ENCODE peak calls at places on chromosomes 6 and 20, in ten cellular contexts. F, W, I, M, P, H, L, D, K and U are unnamed samples.

GRCh38 chr6:142846459-142846831 is 98.5 kb downstream of the HIVEP2 start:
- DNase-seq in F (no peak), W (no peak), I (no peak), M (no peak), P (peak), H (no peak), L (no peak), D (no peak), K (peak), U (no peak)

GRCh38 chr6:111771084-111771411 is 102.2 kb downstream of the FYN start:
- DNase-seq in F (no peak), W (no peak), I (no peak), M (no peak), P (no peak), H (no peak), L (no peak), D (no peak), K (no peak), U (no peak)

GRCh38 chr20:24942679-24943078 is 6.4 kb upstream of the CST7 start:
- DNase-seq in F (no peak), W (no peak), I (no peak), M (no peak), P (no peak), H (no peak), L (no peak), D (no peak), K (no peak), U (no peak)

GRCh38 chr6:23728707-23729106 is 397.3 kb upstream of the NRSN1 start:
- DNase-seq in F (no peak), W (no peak), I (no peak), M (no peak), P (no peak), H (no peak), L (no peak), D (no peak), K (no peak), U (no peak)

GRCh38 chr20:58995461-58996225 is 11.4 kb downstream of the CTSZ start:
- DNase-seq in F (no peak), W (no peak), I (no peak), M (no peak), P (no peak), H (no peak), L (no peak), D (no peak), K (no peak), U (no peak)

GRCh38 chr6:151482290-151482689 is 11.5 kb upstream of the CCDC170 start:
- DNase-seq in F (no peak), W (no peak), I (no peak), M (no peak), P (peak), H (no peak), L (no peak), D (no peak), K (peak), U (no peak)

GRCh38 chr20:31974975-31975481 is 7.1 kb downstream of the XKR7 start:
- DNase-seq in F (no peak), W (no peak), I (no peak), M (no peak), P (no peak), H (no peak), L (no peak), D (no peak), K (no peak), U (no peak)

GRCh38 chr6:149209879-149210278 is 107.6 kb upstream of the TAB2 start:
- DNase-seq in F (no peak), W (no peak), I (no peak), M (no peak), P (no peak), H (no peak), L (no peak), D (no peak), K (no peak), U (no peak)

GRCh38 chr20:44597516-44597915 is 15.1 kb downstream of the PKIG start:
- DNase-seq in F (no peak), W (no peak), I (no peak), M (no peak), P (no peak), H (no peak), L (no peak), D (no peak), K (no peak), U (no peak)

GRCh38 chr6:165987483-165988305 is 180.0 kb downstream of the TBXT start:
- DNase-seq in F (peak), W (no peak), I (no peak), M (peak), P (peak), H (no peak), L (no peak), D (peak), K (peak), U (no peak)

GRCh38 chr6:160221423-160221822 is 37.2 kb downstream of the SLC22A2 start:
- DNase-seq in F (no peak), W (no peak), I (no peak), M (no peak), P (no peak), H (no peak), L (no peak), D (no peak), K (peak), U (no peak)

GRCh38 chr6:136922680-136922996 is 537 bp downstream of the SLC35D3 start:
- DNase-seq in F (no peak), W (no peak), I (no peak), M (no peak), P (no peak), H (no peak), L (no peak), D (peak), K (no peak), U (no peak)

GRCh38 chr6:97095466-97095865 is 170.9 kb downstream of the KLHL32 start:
- DNase-seq in F (no peak), W (no peak), I (no peak), M (no peak), P (peak), H (no peak), L (no peak), D (no peak), K (no peak), U (no peak)

GRCh38 chr6:119858901-119859300 is 509.3 kb upstream of the MAN1A1 start:
- DNase-seq in F (no peak), W (no peak), I (no peak), M (no peak), P (peak), H (no peak), L (no peak), D (no peak), K (peak), U (no peak)

GRCh38 chr20:63737940-63738686 is 1.5 kb upstream of the SLC2A4RG start:
- DNase-seq in F (no peak), W (no peak), I (peak), M (peak), P (no peak), H (no peak), L (peak), D (no peak), K (no peak), U (no peak)

GRCh38 chr20:56826971-56827645 is 198.0 kb downstream of the TFAP2C start:
- DNase-seq in F (peak), W (no peak), I (no peak), M (peak), P (peak), H (no peak), L (no peak), D (no peak), K (no peak), U (peak)

GRCh38 chr6:117477988-117478852 is 4.3 kb upstream of the DCBLD1 start:
- DNase-seq in F (no peak), W (no peak), I (no peak), M (no peak), P (no peak), H (no peak), L (no peak), D (no peak), K (no peak), U (no peak)

GRCh38 chr6:4487538-4487937 is 288.7 kb upstream of the CDYL start:
- DNase-seq in F (no peak), W (no peak), I (no peak), M (no peak), P (peak), H (no peak), L (no peak), D (no peak), K (no peak), U (no peak)

GRCh38 chr6:119328866-119329806 is 20.4 kb downstream of the MAN1A1 start:
- DNase-seq in F (no peak), W (no peak), I (no peak), M (no peak), P (no peak), H (no peak), L (no peak), D (no peak), K (no peak), U (no peak)

GRCh38 chr6:35413911-35414310 is 38.2 kb upstream of the FANCE start:
- DNase-seq in F (no peak), W (no peak), I (no peak), M (no peak), P (no peak), H (no peak), L (no peak), D (no peak), K (no peak), U (no peak)

GRCh38 chr20:32894711-32895355 is 36.1 kb downstream of the EFCAB8 start:
- DNase-seq in F (no peak), W (no peak), I (no peak), M (no peak), P (no peak), H (no peak), L (no peak), D (no peak), K (no peak), U (no peak)

GRCh38 chr6:148750826-148751225 is 4.0 kb downstream of the UST start:
- DNase-seq in F (peak), W (no peak), I (no peak), M (no peak), P (peak), H (no peak), L (peak), D (no peak), K (peak), U (no peak)

GRCh38 chr6:108452725-108453195 is 108.0 kb upstream of the FOXO3 start:
- DNase-seq in F (no peak), W (peak), I (no peak), M (peak), P (peak), H (no peak), L (no peak), D (no peak), K (peak), U (no peak)

GRCh38 chr6:46491789-46492547 is 719 bp upstream of the RCAN2 start:
- DNase-seq in F (peak), W (no peak), I (no peak), M (peak), P (peak), H (peak), L (peak), D (peak), K (peak), U (peak)

GRCh38 chr6:101597711-101598110 is 204.2 kb downstream of the GRIK2 start:
- DNase-seq in F (no peak), W (no peak), I (no peak), M (no peak), P (peak), H (no peak), L (no peak), D (no peak), K (peak), U (no peak)

GRCh38 chr6:154996841-154997311 is 1.8 kb downstream of the TIAM2 start:
- DNase-seq in F (no peak), W (no peak), I (no peak), M (no peak), P (no peak), H (no peak), L (no peak), D (no peak), K (no peak), U (no peak)

GRCh38 chr6:37173573-37174195 is 3.7 kb downstream of the PIM1 start:
- DNase-seq in F (no peak), W (no peak), I (no peak), M (peak), P (peak), H (no peak), L (no peak), D (no peak), K (no peak), U (no peak)

GRCh38 chr20:58102252-58102651 is 126.2 kb downstream of the ANKRD60 start:
- DNase-seq in F (no peak), W (no peak), I (no peak), M (no peak), P (peak), H (no peak), L (no peak), D (no peak), K (peak), U (no peak)

GRCh38 chr6:45892696-45893095 is 123.0 kb downstream of the CLIC5 start:
- DNase-seq in F (no peak), W (no peak), I (no peak), M (no peak), P (no peak), H (no peak), L (no peak), D (no peak), K (no peak), U (no peak)

GRCh38 chr20:50786703-50787102 is 8.2 kb upstream of the BCAS4 start:
- DNase-seq in F (no peak), W (no peak), I (no peak), M (no peak), P (no peak), H (no peak), L (no peak), D (no peak), K (no peak), U (no peak)

GRCh38 chr20:53428997-53429396 is 164.6 kb downstream of the ZNF217 start:
- DNase-seq in F (no peak), W (no peak), I (no peak), M (no peak), P (no peak), H (no peak), L (no peak), D (no peak), K (no peak), U (no peak)

GRCh38 chr20:4956200-4956810 is 45.0 kb downstream of the SLC23A2 start:
- DNase-seq in F (no peak), W (no peak), I (no peak), M (no peak), P (peak), H (no peak), L (no peak), D (no peak), K (peak), U (no peak)

GRCh38 chr6:147406783-147407182 is 101.7 kb upstream of the SAMD5 start:
- DNase-seq in F (no peak), W (no peak), I (no peak), M (no peak), P (no peak), H (no peak), L (no peak), D (no peak), K (no peak), U (no peak)

GRCh38 chr6:73309784-73310502 is 44.1 kb downstream of the DPPA5 start:
- DNase-seq in F (peak), W (no peak), I (peak), M (peak), P (peak), H (peak), L (peak), D (peak), K (peak), U (peak)

GRCh38 chr6:47701374-47701773 is 3.0 kb downstream of the ADGRF4 start:
- DNase-seq in F (no peak), W (no peak), I (no peak), M (no peak), P (no peak), H (no peak), L (no peak), D (no peak), K (no peak), U (no peak)
- H3K27ac ChIP-seq in F (no peak), W (no peak), I (no peak), M (no peak), P (no peak), H (no peak), L (no peak), D (no peak), K (no peak), U (no peak)

DNA sequence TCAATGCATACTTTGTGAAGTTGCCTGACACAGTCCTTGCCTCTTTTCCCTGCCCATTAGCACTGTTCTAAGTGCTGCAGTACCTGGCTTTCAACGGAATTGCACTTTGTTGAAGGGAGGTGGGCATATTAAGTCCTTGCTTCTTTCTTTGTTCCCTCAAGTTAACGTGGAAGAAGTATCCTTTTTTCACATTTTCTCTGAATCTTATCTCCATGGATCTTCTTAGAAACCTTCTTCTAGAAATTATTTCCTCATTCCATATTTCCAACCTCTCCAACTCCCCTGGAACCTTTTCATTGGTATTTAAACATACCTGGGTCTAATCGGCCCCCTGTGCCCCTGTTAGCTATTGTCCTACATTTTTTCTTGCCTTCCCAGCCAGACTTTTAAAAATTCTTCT is 118.0 kb downstream of the CDKAL1 start:
- DNase-seq in F (no peak), W (no peak), I (no peak), M (no peak), P (no peak), H (no peak), L (no peak), D (no peak), K (no peak), U (no peak)
- H3K27ac ChIP-seq in F (no peak), W (no peak), I (no peak), M (no peak), P (no peak), H (no peak), L (no peak), D (no peak), K (no peak), U (no peak)

DNA sequence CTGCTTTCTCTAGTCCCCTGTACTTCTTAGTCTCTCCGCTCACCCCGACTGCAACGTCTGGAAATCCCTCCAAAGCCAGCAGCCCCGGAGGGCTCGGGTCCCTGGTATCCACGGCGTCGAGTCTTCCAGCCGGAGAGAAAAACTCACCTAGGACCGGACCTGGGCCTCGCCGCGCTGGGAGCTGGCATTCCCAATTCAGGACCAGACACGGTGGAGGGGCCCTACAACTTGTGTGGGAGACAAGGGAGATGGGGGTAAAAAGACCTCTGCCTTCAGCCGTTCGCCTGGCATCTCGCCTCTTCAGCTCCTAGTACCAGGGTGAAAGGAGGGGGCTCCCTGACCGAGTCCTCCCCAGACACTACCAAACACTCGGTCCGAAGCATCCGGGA is 64.3 kb downstream of the GPX5 start:
- DNase-seq in F (no peak), W (no peak), I (no peak), M (no peak), P (peak), H (no peak), L (no peak), D (no peak), K (peak), U (no peak)
- H3K27ac ChIP-seq in F (no peak), W (no peak), I (no peak), M (no peak), P (peak), H (no peak), L (no peak), D (no peak), K (no peak), U (no peak)

GRCh38 chr6:74623027-74623426 is 582.8 kb downstream of the COL12A1 start:
- DNase-seq in F (no peak), W (no peak), I (no peak), M (no peak), P (no peak), H (no peak), L (no peak), D (no peak), K (no peak), U (no peak)

GRCh38 chr6:74631558-74631957 is 574.3 kb downstream of the COL12A1 start:
- DNase-seq in F (no peak), W (no peak), I (no peak), M (no peak), P (peak), H (no peak), L (no peak), D (no peak), K (no peak), U (no peak)

GRCh38 chr6:74632196-74632595 is 573.7 kb downstream of the COL12A1 start:
- DNase-seq in F (no peak), W (no peak), I (no peak), M (no peak), P (no peak), H (no peak), L (no peak), D (no peak), K (no peak), U (no peak)

GRCh38 chr6:74626288-74626687 is 579.6 kb downstream of the COL12A1 start:
- DNase-seq in F (no peak), W (no peak), I (no peak), M (no peak), P (no peak), H (no peak), L (no peak), D (no peak), K (no peak), U (no peak)
- H3K27ac ChIP-seq in F (no peak), W (no peak), I (no peak), M (no peak), P (no peak), H (no peak), L (no peak), D (no peak), K (no peak), U (no peak)

DNA sequence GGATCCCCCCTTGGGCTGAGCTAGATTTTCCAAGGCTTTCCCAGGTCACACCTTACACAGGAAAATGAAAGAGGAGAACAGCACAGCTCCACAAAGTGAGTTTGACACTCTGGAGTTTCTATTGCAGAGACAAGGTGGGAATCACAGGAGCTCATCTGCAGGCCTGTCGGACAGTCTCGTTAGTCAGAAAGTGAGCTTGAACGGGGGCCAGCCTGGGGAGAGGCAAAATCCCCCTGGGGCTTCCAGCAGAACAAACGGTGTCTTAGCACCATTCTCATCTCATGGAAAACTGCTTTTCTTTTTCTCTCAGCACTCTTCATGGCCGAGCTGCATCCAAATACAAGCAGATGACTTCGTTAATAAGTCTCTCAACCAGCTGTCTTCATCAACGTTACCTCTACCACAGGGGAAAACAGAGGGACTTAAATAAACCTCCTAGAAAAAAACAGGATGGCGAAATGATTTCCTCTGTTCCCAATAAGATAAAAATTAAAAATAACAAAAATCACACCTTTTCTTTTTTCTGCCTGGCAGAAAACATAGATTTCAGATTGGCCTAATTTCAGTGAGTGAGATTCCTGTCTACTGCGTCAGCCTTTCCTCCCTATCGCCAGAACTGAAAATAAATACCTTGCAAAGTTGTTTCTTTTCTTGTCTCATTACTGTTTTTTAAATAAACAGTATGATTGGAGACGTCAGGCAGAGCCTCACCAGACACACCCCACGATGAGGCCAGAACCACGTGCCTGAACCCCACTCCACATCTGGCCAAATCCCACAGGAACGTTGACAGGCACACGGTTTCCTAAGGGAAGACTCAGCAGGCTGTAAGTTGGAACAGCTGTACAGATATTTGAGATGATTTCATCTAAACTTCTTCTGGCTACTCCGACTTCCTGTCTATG is 219.0 kb downstream of the TTLL2 start:
- DNase-seq in F (no peak), W (no peak), I (no peak), M (peak), P (peak), H (no peak), L (no peak), D (no peak), K (peak), U (peak)
- H3K27ac ChIP-seq in F (peak), W (no peak), I (no peak), M (peak), P (no peak), H (no peak), L (peak), D (peak), K (no peak), U (peak)

DNA sequence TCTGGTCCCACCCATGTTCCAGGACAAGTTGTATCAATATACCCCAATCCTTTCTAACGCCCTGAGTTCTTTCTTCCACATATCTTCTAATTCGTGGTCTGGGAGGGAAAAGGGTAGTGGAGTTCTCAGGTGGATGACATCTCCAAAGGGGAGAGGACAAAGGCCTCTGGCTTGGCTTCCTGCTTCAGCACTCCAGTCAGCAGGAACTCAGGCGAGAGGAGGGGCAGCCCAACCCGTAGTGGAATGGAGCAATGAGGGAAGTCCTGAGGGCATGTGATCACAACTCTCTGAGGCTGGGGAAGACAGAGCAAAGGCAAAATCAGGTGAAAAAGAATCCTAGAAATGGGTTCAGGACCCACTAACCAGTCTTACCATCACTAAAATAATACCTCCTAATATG is 9.6 kb upstream of the NRM start:
- DNase-seq in F (no peak), W (no peak), I (no peak), M (no peak), P (no peak), H (no peak), L (no peak), D (no peak), K (no peak), U (no peak)
- H3K27ac ChIP-seq in F (no peak), W (no peak), I (no peak), M (no peak), P (no peak), H (no peak), L (no peak), D (peak), K (no peak), U (no peak)